ENCODE peak calls at places on chromosomes 16 and 17, in eight cellular contexts. A, K, X, E, V, M, H and Y are unnamed samples.

GRCh38 chr17:59746849-59747445 is 39.5 kb downstream of the VMP1 start:
- DNase-seq in A (no peak), K (no peak), X (peak; percentile 83), E (peak; percentile 59), V (peak; percentile 82), M (peak; percentile 63), H (peak; percentile 71), Y (peak; percentile 12)

GRCh38 chr16:86901483-86901882 is 323.1 kb downstream of the FOXL1 start:
- DNase-seq in A (no peak), K (peak; percentile 60), X (peak; percentile 50), E (no peak), V (peak; percentile 51), M (no peak), H (peak; percentile 72), Y (no peak)

GRCh38 chr16:69476920-69477418 is 52.5 kb downstream of the CYB5B start:
- DNase-seq in A (no peak), K (no peak), X (peak; percentile 63), E (no peak), V (peak; percentile 73), M (no peak), H (peak; percentile 97), Y (no peak)

GRCh38 chr16:66668777-66669444 is 27.6 kb downstream of the CMTM4 start:
- DNase-seq in A (no peak), K (no peak), X (peak; percentile 54), E (no peak), V (no peak), M (no peak), H (peak; percentile 66), Y (no peak)

GRCh38 chr16:87942680-87943079 is 6.4 kb upstream of the CA5A start:
- DNase-seq in A (no peak), K (no peak), X (no peak), E (no peak), V (no peak), M (no peak), H (no peak), Y (no peak)

GRCh38 chr16:89374393-89374948 is 115.9 kb downstream of the ANKRD11 start:
- DNase-seq in A (no peak), K (no peak), X (no peak), E (peak; percentile 79), V (peak; percentile 31), M (no peak), H (peak; percentile 55), Y (no peak)

GRCh38 chr16:87321336-87322107 is 4.3 kb upstream of the C16orf95 start:
- DNase-seq in A (no peak), K (no peak), X (no peak), E (no peak), V (no peak), M (no peak), H (no peak), Y (no peak)

GRCh38 chr17:40025991-40026815 is 11.0 kb downstream of the CSF3 start:
- DNase-seq in A (peak; percentile 45), K (no peak), X (peak; percentile 35), E (no peak), V (no peak), M (no peak), H (no peak), Y (peak; percentile 79)

GRCh38 chr17:35871415-35871814 is 2.7 kb upstream of the HEATR9 start:
- DNase-seq in A (peak; percentile 34), K (no peak), X (no peak), E (peak; percentile 70), V (no peak), M (peak; percentile 25), H (no peak), Y (peak; percentile 75)

GRCh38 chr16:77786448-77786847 is 1.9 kb upstream of the VAT1L start:
- DNase-seq in A (no peak), K (no peak), X (no peak), E (no peak), V (no peak), M (no peak), H (no peak), Y (no peak)

GRCh38 chr16:50756466-50756865 is 14.6 kb downstream of the CYLD start:
- DNase-seq in A (no peak), K (no peak), X (no peak), E (no peak), V (no peak), M (no peak), H (no peak), Y (no peak)

GRCh38 chr17:79992657-79993389 is 42.8 kb downstream of the TBC1D16 start:
- DNase-seq in A (no peak), K (no peak), X (no peak), E (no peak), V (no peak), M (no peak), H (no peak), Y (no peak)

GRCh38 chr17:622356-622755 is 92.3 kb downstream of the VPS53 start:
- DNase-seq in A (no peak), K (no peak), X (peak; percentile 63), E (no peak), V (peak; percentile 66), M (no peak), H (peak; percentile 87), Y (no peak)

GRCh38 chr16:46972971-46973456 is 460 bp downstream of the DNAJA2 start:
- DNase-seq in A (peak; percentile 53), K (peak; percentile 67), X (no peak), E (peak; percentile 51), V (no peak), M (peak; percentile 68), H (no peak), Y (no peak)

GRCh38 chr17:20313306-20313705 is 154.0 kb downstream of the LGALS9B start:
- DNase-seq in A (no peak), K (no peak), X (no peak), E (no peak), V (no peak), M (no peak), H (no peak), Y (no peak)

GRCh38 chr17:65287040-65287439 is 149.9 kb downstream of the RGS9 start:
- DNase-seq in A (no peak), K (no peak), X (peak; percentile 44), E (no peak), V (no peak), M (no peak), H (peak; percentile 43), Y (no peak)

GRCh38 chr17:74202879-74203432 is 522 bp upstream of the RPL38 start:
- DNase-seq in A (no peak), K (no peak), X (no peak), E (no peak), V (no peak), M (no peak), H (no peak), Y (no peak)
- H3K4me3 ChIP-seq in A (peak overlapping the region; percentile 90), K (peak overlapping the region; percentile 93), X (peak overlapping the region; percentile 94), E (peak overlapping the region; percentile 98), V (peak overlapping the region; percentile 71), M (no peak overlapping the region), H (no peak overlapping the region), Y (peak overlapping the region; percentile 98)

GRCh38 chr17:31093866-31094599 is 744 bp upstream of the NF1 start:
- DNase-seq in A (peak; percentile 4), K (no peak), X (no peak), E (peak; percentile 21), V (no peak), M (no peak), H (no peak), Y (peak; percentile 38)
- H3K4me3 ChIP-seq in A (peak overlapping the region; percentile 78), K (peak overlapping the region; percentile 66), X (peak overlapping the region; percentile 88), E (peak overlapping the region; percentile 62), V (peak overlapping the region; percentile 85), M (peak overlapping the region; percentile 93), H (no peak overlapping the region), Y (peak overlapping the region; percentile 71)

GRCh38 chr16:2784536-2785100 is 2.7 kb downstream of the PRSS33 start:
- DNase-seq in A (no peak), K (no peak), X (no peak), E (no peak), V (no peak), M (no peak), H (no peak), Y (no peak)
- H3K4me3 ChIP-seq in A (peak overlapping the region; percentile 53), K (peak overlapping the region; percentile 34), X (no peak overlapping the region), E (peak overlapping the region; percentile 61), V (no peak overlapping the region), M (no peak overlapping the region), H (no peak overlapping the region), Y (no peak overlapping the region)

DNA sequence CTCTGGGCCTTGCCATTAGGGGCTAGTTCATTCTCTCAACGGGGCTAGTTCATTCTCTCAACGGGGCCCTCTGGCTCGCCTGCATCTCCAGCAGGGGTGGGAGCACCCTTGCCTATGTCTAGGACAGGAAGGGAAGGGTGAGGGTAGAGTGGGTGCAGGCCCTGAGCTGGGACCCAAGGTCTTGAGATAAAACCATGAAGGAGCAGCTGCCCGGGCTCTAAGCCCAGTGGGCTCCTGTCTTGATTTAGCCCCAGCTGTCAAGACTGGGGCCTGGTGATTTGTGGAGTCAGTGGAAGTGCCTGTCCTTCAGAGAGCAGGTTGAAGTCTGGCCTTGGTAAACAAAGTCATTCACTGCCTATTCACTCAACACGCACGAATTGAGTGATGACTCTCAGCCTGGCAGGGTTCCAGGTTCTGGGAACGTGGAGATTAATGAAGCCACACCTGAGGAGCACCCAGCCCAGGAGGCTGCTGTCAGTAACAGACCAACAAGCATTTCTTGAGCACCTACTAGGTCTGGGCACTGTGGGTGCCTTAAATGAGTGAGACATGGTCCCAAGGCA is 35.4 kb downstream of the WNT3 start:
- DNase-seq in A (no peak), K (no peak), X (no peak), E (no peak), V (no peak), M (no peak), H (no peak), Y (no peak)
- H3K4me3 ChIP-seq in A (no peak overlapping the region), K (no peak overlapping the region), X (no peak overlapping the region), E (no peak overlapping the region), V (no peak overlapping the region), M (no peak overlapping the region), H (no peak overlapping the region), Y (no peak overlapping the region)

DNA sequence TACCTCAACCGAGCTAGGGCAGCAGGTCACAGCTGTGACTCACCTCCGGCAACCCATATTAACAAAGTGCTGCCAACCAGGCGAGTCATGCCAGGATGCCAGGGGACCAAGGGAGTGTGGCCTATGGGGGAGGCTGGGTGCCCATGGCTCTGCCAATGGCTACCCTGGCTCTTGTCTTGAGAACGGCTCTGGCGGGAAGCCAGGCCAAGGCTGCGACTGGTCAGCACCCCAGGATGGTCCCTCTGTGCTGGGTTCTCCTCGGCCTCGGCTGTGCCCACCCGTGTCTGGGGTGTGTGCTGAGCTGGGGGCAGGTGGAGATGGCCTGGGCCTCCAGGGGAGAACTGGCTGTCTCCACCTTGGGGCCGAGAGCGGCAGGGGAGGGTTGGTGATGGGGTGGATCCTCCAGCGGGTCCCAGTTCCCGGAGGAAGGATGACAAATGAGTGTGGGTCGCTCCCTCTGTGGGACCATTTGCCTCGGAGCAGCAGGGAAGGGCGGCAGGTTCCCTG is 75.9 kb downstream of the MRC2 start:
- DNase-seq in A (no peak), K (peak; percentile 69), X (no peak), E (no peak), V (peak; percentile 70), M (no peak), H (peak; percentile 53), Y (no peak)
- H3K4me3 ChIP-seq in A (no peak overlapping the region), K (peak overlapping the region; percentile 60), X (peak overlapping the region; percentile 58), E (peak overlapping the region; percentile 82), V (peak overlapping the region; percentile 70), M (peak overlapping the region; percentile 29), H (peak overlapping the region; percentile 81), Y (peak overlapping the region; percentile 28)